ENCODE peak calls at places on chromosomes 16 and 17, in five cellular contexts. X is IMR-90, K is A549, Q is K562, P is GM12878. F is an unnamed sample.
A peak's percentile ranks its signal among the peaks of the same experiment; 100 is the strongest.

GRCh38 chr16:84362410-84362809 is 5.9 kb upstream of the ATP2C2 start:
- DNase-seq in Q (no peak), P (no peak), K (no peak), X (no peak), F (no peak)

GRCh38 chr17:47636273-47637030 is 13.3 kb upstream of the KPNB1 start:
- DNase-seq in K (no peak), X (no peak), P (no peak), Q (no peak), F (no peak)

GRCh38 chr17:40542562-40543411 is 22.5 kb downstream of the CCR7 start:
- DNase-seq in K (peak; percentile 100), Q (no peak), X (peak; percentile 99), P (no peak), F (no peak)

GRCh38 chr16:67773099-67773498 is 33.3 kb downstream of the RANBP10 start:
- DNase-seq in Q (peak; percentile 42), K (no peak), X (no peak), P (no peak), F (no peak)

GRCh38 chr17:6903516-6903915 is 72.0 kb upstream of the TEKT1 start:
- DNase-seq in K (no peak), P (no peak), X (no peak), Q (no peak), F (no peak)

GRCh38 chr16:74450236-74450635 is 29.0 kb upstream of the CLEC18B start:
- DNase-seq in Q (no peak), X (no peak), P (no peak), K (no peak), F (no peak)

GRCh38 chr17:41026668-41027471 is at the start of gene KRTAP1-5:
- DNase-seq in Q (no peak), P (no peak), X (peak; percentile 91), K (no peak), F (no peak)

GRCh38 chr17:42387663-42388380 is 420 bp downstream of the STAT3 start:
- DNase-seq in P (no peak), K (no peak), X (no peak), Q (peak; percentile 41), F (no peak)

GRCh38 chr17:56203430-56203829 is 50.2 kb downstream of the ANKFN1 start:
- DNase-seq in Q (peak; percentile 48), K (peak; percentile 81), P (no peak), X (no peak), F (no peak)

DNA sequence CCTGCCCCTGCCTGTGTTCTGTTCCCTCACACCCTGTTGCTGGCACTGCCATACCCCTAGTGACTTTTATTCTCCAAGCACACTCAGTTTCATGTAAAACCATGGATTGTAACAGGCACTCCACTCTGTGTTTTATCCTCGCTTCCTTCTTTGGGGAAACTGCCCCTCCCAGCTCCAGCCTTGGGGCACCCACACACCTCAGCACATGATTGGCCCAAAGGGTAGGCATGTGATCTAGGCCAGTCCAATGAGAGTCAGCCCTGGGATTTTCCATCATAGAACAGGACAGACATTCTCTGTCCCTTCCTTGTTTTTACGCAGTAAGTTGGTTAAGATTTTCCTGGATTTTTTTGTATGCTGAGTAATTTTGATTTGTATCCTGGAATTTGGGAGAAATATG is 115.4 kb downstream of the C16orf95 start:
- DNase-seq in K (no peak), X (no peak), Q (peak; percentile 34), P (no peak), F (no peak)
- TF ChIP-seq RFX5 in K (no peak), X (no peak), Q (no peak), P (no peak), F (no peak)

GRCh38 chr16:54931041-54931756 is 534 bp downstream of the IRX5 start:
- DNase-seq in K (peak; percentile 58), P (no peak), X (no peak), Q (peak; percentile 21), F (peak; percentile 75)

GRCh38 chr16:54932737-54933254 is 2.1 kb downstream of the IRX5 start:
- DNase-seq in X (no peak), K (no peak), Q (no peak), P (no peak), F (no peak)

GRCh38 chr16:54930034-54930938 is at the start of gene IRX5:
- DNase-seq in Q (peak; percentile 81), P (no peak), K (peak; percentile 96), X (peak; percentile 81), F (peak; percentile 84)

GRCh38 chr16:54933281-54934150 is 2.9 kb downstream of the IRX5 start:
- DNase-seq in Q (no peak), P (no peak), K (no peak), X (no peak), F (peak; percentile 74)

DNA sequence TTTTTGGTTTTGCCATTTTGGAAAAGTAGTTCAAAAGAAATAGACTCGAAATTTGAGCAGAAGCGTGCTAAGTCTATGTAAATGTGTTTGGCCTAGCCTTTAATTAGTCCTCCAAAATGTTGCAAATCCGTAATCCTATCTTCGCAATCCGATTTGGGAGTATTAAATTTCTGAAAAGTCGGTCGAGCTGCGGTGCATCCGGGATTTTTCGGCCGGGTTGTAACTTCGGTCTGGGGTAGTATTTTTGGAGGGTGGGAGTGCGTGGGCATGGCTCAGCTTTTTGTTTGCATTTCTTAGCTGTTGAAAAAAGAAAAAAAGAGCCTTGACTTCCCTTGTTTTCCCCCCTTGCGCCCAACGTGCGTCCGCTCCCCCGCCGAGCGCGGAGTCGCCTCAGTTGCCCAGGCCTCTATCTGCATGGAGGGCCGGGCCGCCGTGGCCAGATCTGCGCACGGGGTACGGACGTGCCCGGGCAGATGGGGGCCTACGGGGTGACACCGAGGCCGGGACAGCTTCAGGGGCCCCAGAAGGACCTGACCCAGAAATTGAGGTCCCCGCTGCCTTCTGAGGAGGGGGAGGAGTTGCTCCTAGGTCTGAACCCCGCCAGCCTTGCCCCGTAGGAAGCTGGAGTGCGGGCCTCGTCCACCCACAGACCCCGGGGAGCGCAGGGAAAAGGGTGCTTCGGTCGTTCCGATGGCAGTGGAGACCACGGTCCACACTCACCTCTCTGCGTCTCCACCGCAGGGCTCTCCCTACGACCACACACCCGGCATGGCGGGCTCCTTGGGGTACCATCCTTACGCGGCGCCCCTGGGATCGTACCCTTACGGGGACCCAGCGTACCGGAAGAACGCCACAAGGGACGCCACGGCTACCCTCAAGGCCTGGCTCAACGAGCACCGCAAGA is 1.3 kb downstream of the IRX5 start:
- DNase-seq in Q (no peak), K (no peak), P (no peak), X (no peak), F (no peak)
- TF ChIP-seq RFX5 in Q (no peak), K (no peak), P (no peak), X (no peak), F (no peak)

DNA sequence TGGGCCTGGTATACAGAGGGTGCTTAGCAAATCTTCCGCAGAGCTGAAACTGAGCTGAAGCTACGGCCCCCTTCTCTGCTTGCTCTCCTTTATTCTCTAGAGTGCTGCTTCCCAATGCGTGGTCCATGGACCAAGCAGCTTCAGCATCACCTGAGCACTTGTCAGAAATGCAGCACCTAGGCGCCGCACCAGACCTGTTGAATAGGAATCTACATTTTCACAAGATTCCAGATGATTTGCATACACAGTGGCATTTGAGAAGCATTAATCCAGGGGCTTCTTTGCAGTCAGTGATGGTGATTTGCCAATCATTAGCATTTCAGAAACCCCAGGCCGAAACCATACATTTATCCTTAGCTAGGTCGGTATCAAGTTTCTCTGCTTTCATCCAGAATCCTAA is 204.2 kb downstream of the CDH13 start:
- DNase-seq in K (no peak), P (no peak), Q (no peak), X (no peak), F (no peak)
- TF ChIP-seq RFX5 in K (no peak), P (no peak), Q (no peak), X (no peak), F (no peak)

GRCh38 chr17:4073983-4074830 is 68.6 kb downstream of the ZZEF1 start:
- DNase-seq in X (no peak), K (no peak), P (peak; percentile 92), Q (no peak), F (no peak)

GRCh38 chr17:4074831-4075495 is 67.9 kb downstream of the ZZEF1 start:
- DNase-seq in Q (peak; percentile 34), P (peak; percentile 25), X (peak; percentile 47), K (peak; percentile 66), F (no peak)

GRCh38 chr17:4068918-4069317 is 73.9 kb downstream of the ZZEF1 start:
- DNase-seq in X (no peak), P (no peak), K (no peak), Q (no peak), F (no peak)

GRCh38 chr17:4072487-4073157 is 70.2 kb downstream of the ZZEF1 start:
- DNase-seq in Q (no peak), P (no peak), X (peak; percentile 89), K (no peak), F (no peak)
- TF ChIP-seq RFX5 in Q (no peak), P (no peak), X (no peak), K (no peak), F (no peak)

GRCh38 chr17:15290605-15291004 is 25.5 kb upstream of the PMP22 start:
- DNase-seq in X (no peak), P (no peak), Q (no peak), K (no peak), F (no peak)

GRCh38 chr17:15287533-15288267 is 22.6 kb upstream of the PMP22 start:
- DNase-seq in K (no peak), X (peak; percentile 46), Q (no peak), P (no peak), F (no peak)

GRCh38 chr17:15288859-15289258 is 23.7 kb upstream of the PMP22 start:
- DNase-seq in Q (no peak), K (no peak), P (no peak), X (no peak), F (no peak)

GRCh38 chr17:15290186-15290536 is 25.0 kb upstream of the PMP22 start:
- DNase-seq in Q (no peak), K (peak; percentile 22), X (no peak), P (no peak), F (no peak)

DNA sequence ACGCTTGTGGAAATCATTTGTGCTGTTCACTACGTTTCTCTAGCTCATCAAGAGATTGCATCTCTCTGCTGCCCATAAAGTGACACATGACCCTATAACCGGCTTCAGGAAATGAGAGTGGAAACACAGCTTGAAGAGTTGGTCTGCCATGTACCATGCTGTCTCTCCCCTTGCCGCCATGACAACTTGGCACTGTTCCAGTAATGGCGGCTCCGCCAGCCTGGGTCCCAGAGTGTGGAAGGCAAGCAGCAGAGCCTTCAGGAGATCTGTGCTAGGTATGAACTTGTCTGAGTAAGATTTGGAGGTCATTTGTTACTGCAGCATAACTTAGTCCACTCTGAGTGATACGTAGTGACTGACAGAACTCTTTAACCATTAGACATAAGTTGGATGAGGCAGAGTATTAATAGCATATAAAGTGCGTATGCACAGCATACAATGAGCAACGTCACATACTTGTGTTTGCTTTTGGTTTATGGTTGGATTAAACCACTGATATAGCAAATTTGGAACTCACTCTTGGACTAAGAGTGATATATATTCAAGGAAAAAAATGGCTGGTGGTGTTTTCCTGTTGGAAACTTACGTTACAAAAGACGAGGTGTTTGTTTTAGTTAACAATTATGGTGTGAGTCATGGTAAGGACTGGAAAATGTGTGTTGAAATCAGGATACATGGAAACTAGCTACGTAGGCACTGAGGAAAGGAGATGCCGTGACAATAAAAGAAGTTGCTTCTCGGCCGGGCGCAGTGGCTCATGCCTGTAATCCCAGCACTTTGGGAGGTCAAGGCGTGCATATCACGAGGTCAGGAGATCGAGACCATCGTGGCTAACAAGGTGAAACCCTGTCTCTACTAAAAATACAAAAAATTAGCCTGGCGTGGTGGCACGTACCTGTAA is 24.4 kb upstream of the PMP22 start:
- DNase-seq in X (peak; percentile 89), K (peak; percentile 97), P (no peak), Q (no peak), F (no peak)
- TF ChIP-seq RFX5 in X (peak; percentile 75), K (peak; percentile 93), P (no peak), Q (no peak), F (no peak)

F was measured in H1.